ENCODE peak calls at places on chromosome 21, in ten cellular contexts. D is NCI-H1092; M is stimulated activated CD4-positive, alpha-beta T cell treated with anti-CD3 and anti-CD28 coated beads, Interleukin-2, amount 100 ng/mL, for 48 hours; E is progenitor cell of endocrine pancreas; Y is HTR-8/SVneo; J is NCI-H345; F is neural crest cell; U is GM03348; P is psoas muscle; H is SK-N-DZ. L is an unnamed sample.

GRCh38 chr21:29219165-29219770 is 79.5 kb upstream of the BACH1 start:
- DNase-seq in F (no peak), D (no peak), H (no peak), M (no peak), E (no peak), J (no peak), P (no peak), Y (no peak), U (no peak), L (peak)

GRCh38 chr21:46181436-46181835 is 2.8 kb downstream of the SPATC1L start:
- DNase-seq in M (no peak), F (no peak), E (no peak), D (no peak), Y (no peak), J (no peak), U (peak), P (no peak), H (no peak), L (no peak)

GRCh38 chr21:42939581-42940413 is 14.4 kb upstream of the ERVH48-1 start:
- DNase-seq in D (no peak), M (no peak), E (no peak), Y (peak), U (peak), F (no peak), P (peak), H (no peak), J (no peak), L (peak)

GRCh38 chr21:45364464-45365185 is 40.3 kb upstream of the COL18A1 start:
- DNase-seq in P (peak), D (no peak), U (peak), F (no peak), E (no peak), H (no peak), M (no peak), Y (no peak), J (no peak), L (no peak)

GRCh38 chr21:34536820-34537219 is 24.8 kb upstream of the KCNE1 start:
- DNase-seq in F (no peak), J (no peak), Y (no peak), D (no peak), E (no peak), H (no peak), U (no peak), P (no peak), M (no peak), L (no peak)

GRCh38 chr21:33643658-33644311 is 1.5 kb downstream of the ITSN1 start:
- DNase-seq in Y (peak), P (no peak), F (peak), E (no peak), H (peak), D (no peak), U (peak), M (no peak), J (no peak), L (no peak)

GRCh38 chr21:16195896-16196443 is 466.2 kb downstream of the USP25 start:
- DNase-seq in U (no peak), F (no peak), H (no peak), J (no peak), P (no peak), M (no peak), E (no peak), Y (no peak), D (no peak), L (no peak)

GRCh38 chr21:31110430-31110829 is 72.2 kb upstream of the KRTAP19-8 start:
- DNase-seq in J (no peak), H (no peak), U (no peak), F (no peak), Y (no peak), M (no peak), P (no peak), E (no peak), D (no peak), L (no peak)

GRCh38 chr21:45809421-45809820 is 165.9 kb downstream of the PCBP3 start:
- DNase-seq in J (no peak), Y (no peak), M (no peak), E (no peak), D (no peak), H (no peak), F (no peak), U (no peak), P (no peak), L (no peak)

GRCh38 chr21:30248844-30249243 is 32.9 kb upstream of the CLDN8 start:
- DNase-seq in D (no peak), P (no peak), Y (no peak), F (no peak), J (no peak), M (no peak), U (no peak), H (no peak), E (no peak), L (no peak)

GRCh38 chr21:26099610-26100219 is 70.9 kb downstream of the APP start:
- DNase-seq in U (no peak), D (peak), J (peak), F (no peak), H (no peak), E (no peak), Y (no peak), P (no peak), M (no peak), L (no peak)

GRCh38 chr21:14361958-14362357 is 21.0 kb downstream of the HSPA13 start:
- DNase-seq in U (peak), J (no peak), P (no peak), H (no peak), E (no peak), F (no peak), M (no peak), Y (peak), D (no peak), L (no peak)

GRCh38 chr21:10272216-10272615 is 249.2 kb upstream of the TPTE start:
- DNase-seq in D (no peak), F (no peak), J (no peak), E (no peak), H (no peak), P (peak), U (no peak), M (no peak), Y (no peak), L (no peak)

GRCh38 chr21:42414928-42415769 is 11.4 kb downstream of the UBASH3A start:
- DNase-seq in Y (peak), D (no peak), U (no peak), F (no peak), M (peak), E (no peak), J (no peak), P (no peak), H (no peak), L (no peak)

GRCh38 chr21:41580758-41581554 is 73.0 kb upstream of the TMPRSS2 start:
- DNase-seq in Y (no peak), U (no peak), F (no peak), P (no peak), D (no peak), M (no peak), J (no peak), E (no peak), H (no peak), L (no peak)

GRCh38 chr21:18801468-18801867 is 397.9 kb upstream of the TMPRSS15 start:
- DNase-seq in D (no peak), U (no peak), Y (peak), F (no peak), H (no peak), P (no peak), E (no peak), J (no peak), M (no peak), L (peak)

GRCh38 chr21:38188037-38188436 is 68.8 kb upstream of the KCNJ15 start:
- DNase-seq in P (no peak), J (no peak), F (no peak), H (no peak), M (no peak), Y (no peak), D (no peak), U (no peak), E (no peak), L (no peak)

GRCh38 chr21:36980280-36981048 is 14.0 kb upstream of the HLCS start:
- DNase-seq in H (no peak), U (peak), E (peak), D (no peak), J (peak), Y (no peak), F (no peak), P (peak), M (no peak), L (peak)

GRCh38 chr21:42117229-42118048 is 46.3 kb downstream of the UMODL1 start:
- DNase-seq in D (peak), J (peak), Y (peak), M (peak), H (peak), U (peak), P (peak), F (peak), E (peak), L (peak)

GRCh38 chr21:32687946-32688345 is 39.9 kb downstream of the SYNJ1 start:
- DNase-seq in U (no peak), J (no peak), F (no peak), H (no peak), Y (no peak), P (no peak), E (no peak), D (no peak), M (no peak), L (peak)

GRCh38 chr21:45973475-45974072 is 8.0 kb upstream of the COL6A1 start:
- DNase-seq in Y (peak), P (peak), J (peak), H (peak), U (peak), M (peak), E (peak), D (peak), F (peak), L (peak)

GRCh38 chr21:42644223-42645208 is 8.9 kb upstream of the PDE9A start:
- DNase-seq in P (peak), F (no peak), D (no peak), H (no peak), E (no peak), J (no peak), Y (no peak), U (no peak), M (no peak), L (no peak)

GRCh38 chr21:37564341-37564923 is 197.9 kb downstream of the DYRK1A start:
- DNase-seq in J (peak), H (no peak), M (peak), U (peak), E (no peak), D (peak), P (peak), F (no peak), Y (peak), L (peak)

GRCh38 chr21:35343046-35343816 is 294.1 kb upstream of the RUNX1 start:
- DNase-seq in H (no peak), E (no peak), U (no peak), M (no peak), P (no peak), Y (no peak), D (no peak), F (no peak), J (no peak), L (no peak)

GRCh38 chr21:39845581-39846130 is 21.6 kb upstream of the PCP4 start:
- DNase-seq in U (no peak), D (no peak), Y (no peak), M (no peak), P (no peak), E (no peak), H (no peak), J (no peak), F (no peak), L (no peak)

GRCh38 chr21:34129039-34129891 is 55.9 kb downstream of the MRPS6 start:
- DNase-seq in U (peak), F (peak), P (peak), J (peak), D (peak), Y (peak), M (peak), E (no peak), H (peak), L (no peak)

GRCh38 chr21:26449161-26449560 is 123.9 kb downstream of the CYYR1 start:
- DNase-seq in J (no peak), H (no peak), U (peak), E (no peak), Y (no peak), M (no peak), F (no peak), D (no peak), P (no peak), L (no peak)

GRCh38 chr21:16587141-16587570 is 857.4 kb downstream of the USP25 start:
- DNase-seq in P (peak), F (no peak), U (no peak), E (no peak), J (peak), M (no peak), H (peak), Y (peak), D (peak), L (peak)